ENCODE peak calls at places on chromosomes 1 and 21, in six cellular contexts. S is SK-N-SH; K is CD4-positive, alpha-beta memory T cell; B is heart right ventricle; A is prostate gland; Z is pancreas. D is an unnamed sample.

GRCh38 chr21:17613242-17613676 is 558 bp upstream of the BTG3 start:
- DNase-seq in S (no peak), K (peak; percentile 40), B (peak; percentile 23), A (peak; percentile 21), Z (peak; percentile 43), D (no peak)

GRCh38 chr1:226734611-226735153 is 4.4 kb downstream of the ITPKB start:
- DNase-seq in S (no peak), K (no peak), B (no peak), A (no peak), Z (no peak), D (no peak)

GRCh38 chr1:198560093-198560638 is 19.7 kb upstream of the ATP6V1G3 start:
- DNase-seq in S (no peak), K (no peak), B (no peak), A (no peak), Z (no peak), D (no peak)

GRCh38 chr1:113918243-113918642 is 10.9 kb upstream of the HIPK1 start:
- DNase-seq in S (no peak), K (no peak), B (no peak), A (no peak), Z (no peak), D (no peak)

GRCh38 chr1:67713071-67713806 is 28.2 kb downstream of the GADD45A start:
- DNase-seq in S (peak; percentile 85), K (no peak), B (no peak), A (no peak), Z (no peak), D (no peak)

GRCh38 chr1:94011709-94012590 is 102.7 kb upstream of the GCLM start:
- DNase-seq in S (no peak), K (no peak), B (no peak), A (no peak), Z (no peak), D (no peak)

GRCh38 chr1:108010581-108010980 is 45.6 kb upstream of the VAV3 start:
- DNase-seq in S (no peak), K (no peak), B (no peak), A (no peak), Z (no peak), D (no peak)

GRCh38 chr1:115946116-115946515 is 30.2 kb upstream of the SLC22A15 start:
- DNase-seq in S (no peak), K (no peak), B (no peak), A (no peak), Z (no peak), D (no peak)

GRCh38 chr1:109112056-109112651 is 1.8 kb upstream of the ELAPOR1 start:
- DNase-seq in S (peak; percentile 39), K (no peak), B (no peak), A (no peak), Z (no peak), D (no peak)

GRCh38 chr1:228074954-228075730 is 7.4 kb upstream of the ARF1 start:
- DNase-seq in S (no peak), K (no peak), B (no peak), A (no peak), Z (no peak), D (no peak)

GRCh38 chr1:6384962-6385672 is 8.4 kb downstream of the ACOT7 start:
- DNase-seq in S (peak; percentile 84), K (no peak), B (peak; percentile 30), A (peak; percentile 46), Z (peak; percentile 89), D (no peak)

GRCh38 chr1:47388548-47389238 is 27.4 kb upstream of the FOXE3 start:
- DNase-seq in S (peak; percentile 80), K (no peak), B (peak; percentile 25), A (peak; percentile 39), Z (peak; percentile 37), D (peak; percentile 66)

GRCh38 chr21:41419921-41420862 is 5.8 kb upstream of the MX1 start:
- DNase-seq in S (peak; percentile 86), K (peak; percentile 56), B (peak; percentile 80), A (peak; percentile 79), Z (peak; percentile 78), D (peak; percentile 12)

GRCh38 chr1:201119206-201119814 is 7.1 kb upstream of the CACNA1S start:
- DNase-seq in S (peak; percentile 59), K (peak; percentile 58), B (no peak), A (no peak), Z (no peak), D (no peak)

GRCh38 chr1:161198877-161199431 is at the start of gene ADAMTS4:
- DNase-seq in S (peak; percentile 43), K (no peak), B (peak; percentile 62), A (no peak), Z (no peak), D (no peak)

GRCh38 chr1:206714331-206715058 is 29.8 kb downstream of the MAPKAPK2 start:
- DNase-seq in S (no peak), K (peak; percentile 75), B (no peak), A (peak; percentile 79), Z (peak; percentile 71), D (no peak)

GRCh38 chr1:184752656-184753055 is 2.0 kb downstream of the EDEM3 start:
- DNase-seq in S (no peak), K (no peak), B (no peak), A (no peak), Z (no peak), D (no peak)

GRCh38 chr1:36971832-36972231 is 62.5 kb downstream of the GRIK3 start:
- DNase-seq in S (no peak), K (no peak), B (no peak), A (no peak), Z (no peak), D (no peak)

GRCh38 chr1:156781585-156782186 is 14.4 kb downstream of the PRCC start:
- DNase-seq in S (no peak), K (no peak), B (no peak), A (no peak), Z (no peak), D (no peak)

GRCh38 chr21:29295066-29295650 is 3.6 kb upstream of the BACH1 start:
- DNase-seq in S (no peak), K (peak; percentile 53), B (no peak), A (no peak), Z (no peak), D (no peak)

GRCh38 chr1:234955107-234955731 is 173.4 kb downstream of the TOMM20 start:
- DNase-seq in S (no peak), K (no peak), B (peak; percentile 75), A (no peak), Z (no peak), D (no peak)

GRCh38 chr1:155499953-155500621 is 62.5 kb downstream of the ASH1L start:
- DNase-seq in S (peak; percentile 56), K (no peak), B (no peak), A (peak; percentile 26), Z (no peak), D (no peak)

DNA sequence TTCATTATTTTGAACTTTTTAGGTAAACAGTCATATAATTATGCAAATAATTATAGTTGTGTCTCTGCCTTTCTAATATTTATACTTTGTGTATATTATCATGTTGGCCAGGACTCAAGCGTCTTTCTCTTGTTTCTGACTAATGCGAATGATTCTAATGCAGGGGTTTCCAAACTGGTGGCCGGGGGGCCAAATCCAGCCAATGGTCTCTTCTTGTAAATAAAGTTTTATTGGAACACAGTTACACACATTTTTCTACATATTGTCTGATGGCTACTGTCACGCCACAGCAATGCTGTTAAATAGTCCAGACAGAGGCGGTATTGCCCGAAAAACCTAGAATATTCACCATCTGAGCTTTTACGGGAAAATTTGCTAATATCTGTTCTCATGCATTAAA is 8.9 kb upstream of the POFUT2 start:
- DNase-seq in S (no peak), K (no peak), B (no peak), A (no peak), Z (no peak), D (no peak)
- H3K4me1 ChIP-seq in S (peaks cover 17% of the 10 kb centered on the region), K (peaks cover 25% of the 10 kb centered on the region), B (peaks cover 70% of the 10 kb centered on the region), A (peaks cover 8% of the 10 kb centered on the region), Z (peaks cover 6% of the 10 kb centered on the region), D (peaks cover 73% of the 10 kb centered on the region)

GRCh38 chr1:158821723-158822122 is 9.4 kb upstream of the MNDA start:
- DNase-seq in S (no peak), K (no peak), B (no peak), A (no peak), Z (no peak), D (no peak)
- H3K4me1 ChIP-seq in S (no peaks in the 10 kb centered on the region), K (peaks cover 27% of the 10 kb centered on the region), B (no peaks in the 10 kb centered on the region), A (no peaks in the 10 kb centered on the region), Z (no peaks in the 10 kb centered on the region), D (no peaks in the 10 kb centered on the region)

GRCh38 chr1:17618558-17619247 is 79.2 kb downstream of the ARHGEF10L start:
- DNase-seq in S (no peak), K (no peak), B (no peak), A (no peak), Z (no peak), D (no peak)
- H3K4me1 ChIP-seq in S (peaks cover 14% of the 10 kb centered on the region), K (no peaks in the 10 kb centered on the region), B (peaks cover 35% of the 10 kb centered on the region), A (no peaks in the 10 kb centered on the region), Z (no peaks in the 10 kb centered on the region), D (no peaks in the 10 kb centered on the region)

DNA sequence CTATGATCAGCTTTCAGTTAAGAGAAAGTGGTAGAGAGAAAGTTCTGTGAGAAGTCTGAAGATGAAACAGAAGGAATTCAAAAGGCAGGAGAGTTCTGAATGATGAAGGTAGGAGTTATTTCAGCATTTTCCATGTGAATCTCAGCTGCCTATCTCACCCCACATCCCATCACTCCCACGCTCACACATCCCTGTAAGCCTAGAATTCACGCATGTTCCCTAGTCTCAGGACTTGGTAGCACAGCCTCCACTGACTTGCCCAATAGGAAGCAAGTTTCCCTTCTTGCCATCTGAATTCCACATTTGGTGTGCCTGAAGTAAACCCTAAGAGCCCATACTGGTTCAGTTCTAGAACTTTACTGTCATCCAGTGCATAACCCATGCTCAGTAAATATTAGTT is 56.6 kb downstream of the STYXL2 start:
- DNase-seq in S (no peak), K (no peak), B (no peak), A (no peak), Z (no peak), D (no peak)
- H3K4me1 ChIP-seq in S (no peaks in the 10 kb centered on the region), K (no peaks in the 10 kb centered on the region), B (no peaks in the 10 kb centered on the region), A (no peaks in the 10 kb centered on the region), Z (no peaks in the 10 kb centered on the region), D (no peaks in the 10 kb centered on the region)

DNA sequence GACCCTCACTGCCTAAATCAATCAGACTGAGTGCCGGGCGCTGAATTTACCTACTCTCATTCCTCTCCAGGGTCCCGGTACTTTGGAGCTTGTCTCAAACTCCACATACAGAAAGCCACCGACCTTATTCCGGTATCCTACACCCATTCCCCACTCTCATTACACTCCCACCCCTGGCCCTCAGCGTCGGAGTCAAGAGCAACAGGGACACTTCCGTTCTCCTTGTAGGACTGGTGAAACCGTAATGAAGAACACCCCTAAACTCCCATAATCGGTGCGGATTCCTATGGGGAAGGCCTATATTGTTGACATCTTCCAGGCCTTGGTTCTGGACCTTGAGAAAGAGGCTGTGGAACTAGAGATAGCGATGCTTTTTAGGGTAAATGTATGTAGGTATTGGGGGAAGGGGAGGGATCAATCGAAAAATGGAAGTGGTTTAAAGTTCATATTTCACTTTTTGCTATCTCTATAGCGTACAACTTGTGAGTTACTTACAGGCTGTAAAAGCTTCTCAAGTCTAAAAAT is 862 bp downstream of the ZBED6 start:
- DNase-seq in S (peak; percentile 21), K (peak; percentile 44), B (no peak), A (no peak), Z (no peak), D (no peak)
- H3K4me1 ChIP-seq in S (peaks cover 21% of the 10 kb centered on the region), K (peaks cover 57% of the 10 kb centered on the region), B (peaks cover 56% of the 10 kb centered on the region), A (peaks cover 10% of the 10 kb centered on the region), Z (peaks cover 18% of the 10 kb centered on the region), D (peaks cover 27% of the 10 kb centered on the region)

GRCh38 chr1:205318231-205318991 is 3.1 kb downstream of the NUAK2 start:
- DNase-seq in S (no peak), K (no peak), B (no peak), A (peak; percentile 60), Z (no peak), D (no peak)
- H3K4me1 ChIP-seq in S (peaks cover 27% of the 10 kb centered on the region), K (peaks cover 70% of the 10 kb centered on the region), B (peaks cover 65% of the 10 kb centered on the region), A (peaks cover 36% of the 10 kb centered on the region), Z (peaks cover 54% of the 10 kb centered on the region), D (peaks cover 59% of the 10 kb centered on the region)

D was measured in Panc1.